ENCODE peak calls at places on chromosomes 16 and 17, in ten cellular contexts. V, N, I, M, T, C, L, Q, K and J are unnamed samples.

GRCh38 chr16:50273888-50274770 is 7.8 kb downstream of the ADCY7 start:
- DNase-seq in M (no peak), T (no peak), I (peak), Q (peak), N (no peak), K (no peak), C (no peak), L (peak), V (no peak), J (peak)

GRCh38 chr16:2595376-2596200 is 57.8 kb downstream of the PDPK1 start:
- DNase-seq in T (no peak), L (no peak), Q (no peak), V (no peak), N (no peak), K (no peak), I (no peak), M (no peak), C (no peak), J (no peak)

GRCh38 chr17:40363480-40363838 is 1.1 kb downstream of the GJD3 start:
- DNase-seq in L (no peak), N (no peak), K (no peak), I (no peak), M (no peak), C (no peak), V (no peak), Q (no peak), T (peak), J (no peak)

GRCh38 chr17:2192367-2193028 is 111.1 kb downstream of the SMG6 start:
- DNase-seq in L (peak), N (peak), T (peak), V (no peak), M (no peak), Q (peak), K (peak), C (peak), I (peak), J (peak)

GRCh38 chr17:13822671-13823070 is 220.9 kb upstream of the HS3ST3A1 start:
- DNase-seq in C (no peak), L (no peak), N (no peak), T (no peak), Q (no peak), I (no peak), M (no peak), K (no peak), V (no peak), J (no peak)

GRCh38 chr16:19831678-19832077 is 53.0 kb downstream of the GPRC5B start:
- DNase-seq in L (no peak), M (no peak), T (peak), C (peak), K (no peak), N (no peak), V (no peak), Q (no peak), I (no peak), J (no peak)

GRCh38 chr17:75853410-75853809 is 1.7 kb downstream of the WBP2 start:
- DNase-seq in L (no peak), N (no peak), T (peak), V (no peak), I (no peak), M (no peak), C (no peak), K (no peak), Q (no peak), J (no peak)

GRCh38 chr17:48358203-48358602 is 71.8 kb downstream of the SKAP1 start:
- DNase-seq in K (no peak), V (no peak), Q (no peak), T (no peak), I (no peak), N (no peak), L (no peak), M (no peak), C (no peak), J (no peak)

GRCh38 chr17:38428150-38428642 is at the start of gene ARHGAP23:
- DNase-seq in L (no peak), N (peak), K (peak), Q (peak), V (no peak), T (peak), I (peak), M (no peak), C (peak), J (no peak)

GRCh38 chr17:35432176-35433074 is at the start of gene SLFN12:
- DNase-seq in Q (no peak), V (no peak), C (peak), M (no peak), T (peak), N (peak), I (peak), K (no peak), L (peak), J (peak)

GRCh38 chr16:57042157-57043111 is 49.9 kb upstream of the CPNE2 start:
- DNase-seq in L (peak), V (no peak), Q (peak), N (no peak), T (no peak), C (no peak), I (no peak), K (no peak), M (no peak), J (no peak)

GRCh38 chr17:33241390-33241789 is 51.7 kb downstream of the ASIC2 start:
- DNase-seq in L (no peak), Q (no peak), C (peak), T (no peak), K (peak), I (no peak), N (peak), M (no peak), V (no peak), J (no peak)

GRCh38 chr17:71900830-71901229 is 220.0 kb upstream of the SOX9 start:
- DNase-seq in V (no peak), K (no peak), M (no peak), Q (no peak), I (no peak), T (no peak), C (no peak), L (no peak), N (no peak), J (no peak)

GRCh38 chr16:13429411-13429810 is 490.5 kb upstream of the ERCC4 start:
- DNase-seq in I (no peak), V (no peak), T (no peak), C (no peak), N (peak), Q (no peak), L (no peak), M (no peak), K (no peak), J (no peak)